ENCODE peak calls at places on chromosomes 6 and 20, in six cellular contexts. One of them, this sample, is unnamed.

GRCh38 chr20:61459266-61459665 is 207.2 kb downstream of the CDH4 start:
- DNase-seq in neuronal stem cell: no peak
- DNase-seq in IMR-90: no peak
- DNase-seq in H1: no peak
- DNase-seq in mesenchymal stem cell: no peak
- DNase-seq in trophoblast cell: no peak
- DNase-seq in this sample: no peak

GRCh38 chr6:14727494-14728395 is 518.1 kb upstream of the JARID2 start:
- DNase-seq in neuronal stem cell: no peak
- DNase-seq in IMR-90: no peak
- DNase-seq in H1: no peak
- DNase-seq in mesenchymal stem cell: peak
- DNase-seq in trophoblast cell: no peak
- DNase-seq in this sample: no peak

GRCh38 chr6:137638926-137639706 is 144.9 kb upstream of the OLIG3 start:
- DNase-seq in neuronal stem cell: no peak
- DNase-seq in IMR-90: no peak
- DNase-seq in H1: no peak
- DNase-seq in mesenchymal stem cell: no peak
- DNase-seq in trophoblast cell: no peak
- DNase-seq in this sample: no peak

GRCh38 chr6:139778688-139779087 is 404.2 kb upstream of the CITED2 start:
- DNase-seq in neuronal stem cell: no peak
- DNase-seq in IMR-90: peak
- DNase-seq in H1: no peak
- DNase-seq in mesenchymal stem cell: no peak
- DNase-seq in trophoblast cell: no peak
- DNase-seq in this sample: no peak

GRCh38 chr20:57391439-57392129 is 388 bp downstream of the RBM38 start:
- DNase-seq in neuronal stem cell: no peak
- DNase-seq in IMR-90: no peak
- DNase-seq in H1: no peak
- DNase-seq in mesenchymal stem cell: peak
- DNase-seq in trophoblast cell: no peak
- DNase-seq in this sample: no peak

GRCh38 chr6:20197251-20197650 is 15.0 kb downstream of the MBOAT1 start:
- DNase-seq in neuronal stem cell: no peak
- DNase-seq in IMR-90: no peak
- DNase-seq in H1: no peak
- DNase-seq in mesenchymal stem cell: no peak
- DNase-seq in trophoblast cell: no peak
- DNase-seq in this sample: peak

GRCh38 chr6:155444120-155444917 is 11.3 kb downstream of the NOX3 start:
- DNase-seq in neuronal stem cell: no peak
- DNase-seq in IMR-90: peak
- DNase-seq in H1: no peak
- DNase-seq in mesenchymal stem cell: peak
- DNase-seq in trophoblast cell: no peak
- DNase-seq in this sample: peak

GRCh38 chr6:136959471-136959891 is 37.4 kb downstream of the SLC35D3 start:
- DNase-seq in neuronal stem cell: no peak
- DNase-seq in IMR-90: no peak
- DNase-seq in H1: no peak
- DNase-seq in mesenchymal stem cell: no peak
- DNase-seq in trophoblast cell: peak
- DNase-seq in this sample: peak

GRCh38 chr6:110731196-110731595 is 84.1 kb downstream of the CDK19 start:
- DNase-seq in neuronal stem cell: no peak
- DNase-seq in IMR-90: no peak
- DNase-seq in H1: no peak
- DNase-seq in mesenchymal stem cell: no peak
- DNase-seq in trophoblast cell: no peak
- DNase-seq in this sample: no peak

GRCh38 chr6:10424005-10424404 is 9.1 kb upstream of the TFAP2A start:
- DNase-seq in neuronal stem cell: no peak
- DNase-seq in IMR-90: no peak
- DNase-seq in H1: no peak
- DNase-seq in mesenchymal stem cell: no peak
- DNase-seq in trophoblast cell: no peak
- DNase-seq in this sample: peak

GRCh38 chr6:145865595-145865994 is 51.0 kb upstream of the FBXO30 start:
- DNase-seq in neuronal stem cell: no peak
- DNase-seq in IMR-90: no peak
- DNase-seq in H1: no peak
- DNase-seq in mesenchymal stem cell: no peak
- DNase-seq in trophoblast cell: no peak
- DNase-seq in this sample: no peak

GRCh38 chr20:22861990-22862389 is 173.1 kb upstream of the SSTR4 start:
- DNase-seq in neuronal stem cell: no peak
- DNase-seq in IMR-90: no peak
- DNase-seq in H1: no peak
- DNase-seq in mesenchymal stem cell: no peak
- DNase-seq in trophoblast cell: no peak
- DNase-seq in this sample: no peak

GRCh38 chr20:48437146-48437545 is 390.7 kb downstream of the PREX1 start:
- DNase-seq in neuronal stem cell: no peak
- DNase-seq in IMR-90: no peak
- DNase-seq in H1: no peak
- DNase-seq in mesenchymal stem cell: no peak
- DNase-seq in trophoblast cell: peak
- DNase-seq in this sample: no peak

GRCh38 chr20:54622338-54623280 is 147.2 kb downstream of the DOK5 start:
- DNase-seq in neuronal stem cell: no peak
- DNase-seq in IMR-90: peak
- DNase-seq in H1: no peak
- DNase-seq in mesenchymal stem cell: no peak
- DNase-seq in trophoblast cell: no peak
- DNase-seq in this sample: no peak

DNA sequence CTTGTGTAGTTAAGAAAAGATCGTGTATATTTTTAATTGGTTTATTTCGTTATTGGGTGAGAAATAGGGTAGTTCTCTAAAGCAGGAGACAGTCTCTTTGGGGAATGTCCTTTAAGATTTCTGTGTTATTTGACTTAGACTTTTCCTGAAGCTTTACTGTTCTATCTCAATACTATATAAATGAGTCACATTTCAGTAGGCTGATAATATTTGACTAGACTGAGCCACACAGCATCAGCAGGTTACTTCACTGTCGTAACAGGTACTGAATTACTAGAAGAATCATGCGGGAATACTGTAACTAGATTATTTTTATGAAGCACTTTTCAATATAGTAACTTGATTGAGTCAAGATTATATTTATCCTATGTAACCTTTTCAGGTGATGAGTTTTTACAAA is 1.4 kb downstream of the SMAP1 start:
- DNase-seq in neuronal stem cell: no peak
- DNase-seq in IMR-90: peak
- DNase-seq in H1: no peak
- DNase-seq in mesenchymal stem cell: peak
- DNase-seq in trophoblast cell: no peak
- DNase-seq in this sample: no peak
- H3K27ac ChIP-seq in neuronal stem cell: no peak
- H3K27ac ChIP-seq in IMR-90: no peak
- H3K27ac ChIP-seq in H1: no peak
- H3K27ac ChIP-seq in mesenchymal stem cell: no peak
- H3K27ac ChIP-seq in trophoblast cell: no peak
- H3K27ac ChIP-seq in this sample: no peak

GRCh38 chr6:158853872-158854213 is 34.7 kb upstream of the EZR start:
- DNase-seq in neuronal stem cell: no peak
- DNase-seq in IMR-90: no peak
- DNase-seq in H1: no peak
- DNase-seq in mesenchymal stem cell: peak
- DNase-seq in trophoblast cell: no peak
- DNase-seq in this sample: no peak
- H3K4ac ChIP-seq in neuronal stem cell: no peak
- H3K4ac ChIP-seq in IMR-90: peak
- H3K4ac ChIP-seq in H1: peak
- H3K4ac ChIP-seq in mesenchymal stem cell: peak
- H3K4ac ChIP-seq in trophoblast cell: no peak
- H3K4ac ChIP-seq in this sample: peak

DNA sequence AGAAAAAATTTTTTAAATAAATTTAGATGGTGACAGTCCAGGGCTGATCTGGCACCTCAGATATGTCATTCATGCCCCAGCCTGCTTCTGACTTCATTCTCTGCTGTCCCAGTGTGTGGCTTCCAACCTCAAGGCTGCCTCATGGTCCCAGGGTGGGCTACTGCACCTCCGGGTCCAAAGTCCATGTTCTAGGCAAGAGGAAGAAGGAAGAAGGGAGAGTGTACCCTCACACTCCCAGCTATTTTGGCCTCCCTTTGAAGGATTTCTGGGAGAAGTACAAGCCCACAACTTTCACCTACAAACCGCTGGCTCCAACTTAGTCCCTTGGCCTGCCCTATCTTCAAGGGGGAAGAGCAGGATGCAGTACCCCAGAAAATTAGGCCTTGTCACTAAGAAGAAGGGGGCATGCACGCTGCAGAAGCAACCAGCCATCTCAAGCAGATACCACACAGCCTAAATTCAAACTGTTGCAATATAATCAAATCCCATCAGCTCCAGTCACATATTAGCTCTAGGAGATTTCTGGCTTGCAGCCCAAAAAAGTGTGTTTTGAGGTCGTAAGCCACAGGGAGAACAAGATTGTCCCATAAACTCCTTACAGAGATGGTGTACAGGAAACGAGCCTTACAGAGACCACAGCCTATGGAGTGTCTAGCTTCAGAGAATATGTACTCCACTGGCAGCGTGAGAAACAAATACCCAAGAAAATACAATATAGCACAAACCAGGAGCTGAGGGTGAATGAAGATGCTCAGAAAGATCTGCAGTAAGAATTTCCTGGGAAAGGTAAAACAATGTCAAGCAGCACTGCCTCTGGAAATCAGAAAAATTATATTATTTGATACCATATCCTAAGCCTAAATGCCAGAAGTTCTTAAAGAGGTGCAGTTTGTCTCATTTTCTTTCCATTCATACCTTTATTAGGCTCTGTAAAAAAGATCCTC is 844 bp upstream of the BTN3A2 start:
- DNase-seq in neuronal stem cell: no peak
- DNase-seq in IMR-90: no peak
- DNase-seq in H1: no peak
- DNase-seq in mesenchymal stem cell: peak
- DNase-seq in trophoblast cell: no peak
- DNase-seq in this sample: no peak
- H3K4me3 ChIP-seq in neuronal stem cell: peak
- H3K4me3 ChIP-seq in IMR-90: peak
- H3K4me3 ChIP-seq in H1: no peak
- H3K4me3 ChIP-seq in mesenchymal stem cell: peak
- H3K4me3 ChIP-seq in trophoblast cell: no peak
- H3K4me3 ChIP-seq in this sample: no peak

DNA sequence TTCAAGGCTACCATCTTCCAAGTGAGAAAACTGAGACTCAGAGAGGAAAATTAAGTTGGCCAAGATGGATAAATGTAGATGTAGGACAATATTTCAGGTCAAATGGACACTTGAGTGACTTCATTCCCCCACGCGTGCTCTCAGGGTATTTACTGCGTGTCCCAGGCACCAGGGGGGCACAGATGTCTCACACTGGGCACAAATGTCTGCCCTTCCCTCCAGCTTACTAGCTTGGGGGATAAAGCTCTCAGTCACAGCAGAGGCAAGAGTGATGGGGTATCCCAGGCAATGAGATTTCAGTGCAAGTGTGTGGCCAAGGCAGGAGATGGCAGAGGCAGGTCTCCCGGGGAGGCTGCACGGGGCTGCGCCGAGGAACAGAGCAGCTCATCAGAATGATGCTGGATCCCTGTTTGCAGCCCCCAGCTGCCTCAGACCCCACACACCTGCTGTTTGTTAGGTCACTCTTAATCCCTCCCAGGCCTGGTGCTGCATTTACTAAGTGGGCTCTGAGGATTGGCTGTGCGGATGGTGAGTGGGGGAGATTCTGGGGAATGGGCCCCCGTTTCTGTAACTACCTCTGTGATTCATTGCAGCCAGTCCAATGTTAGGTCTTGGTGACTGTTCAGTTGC is 44.1 kb downstream of the PTK7 start:
- DNase-seq in neuronal stem cell: no peak
- DNase-seq in IMR-90: no peak
- DNase-seq in H1: no peak
- DNase-seq in mesenchymal stem cell: no peak
- DNase-seq in trophoblast cell: no peak
- DNase-seq in this sample: no peak
- H3K27ac ChIP-seq in neuronal stem cell: no peak
- H3K27ac ChIP-seq in IMR-90: peak
- H3K27ac ChIP-seq in H1: peak
- H3K27ac ChIP-seq in mesenchymal stem cell: peak
- H3K27ac ChIP-seq in trophoblast cell: peak
- H3K27ac ChIP-seq in this sample: no peak

GRCh38 chr6:13422601-13423247 is 64.7 kb downstream of the GFOD1 start:
- DNase-seq in neuronal stem cell: peak
- DNase-seq in IMR-90: peak
- DNase-seq in H1: peak
- DNase-seq in mesenchymal stem cell: peak
- DNase-seq in trophoblast cell: no peak
- DNase-seq in this sample: peak

GRCh38 chr6:13420269-13420668 is 67.1 kb downstream of the GFOD1 start:
- DNase-seq in neuronal stem cell: no peak
- DNase-seq in IMR-90: no peak
- DNase-seq in H1: no peak
- DNase-seq in mesenchymal stem cell: no peak
- DNase-seq in trophoblast cell: no peak
- DNase-seq in this sample: no peak

GRCh38 chr6:13419826-13420225 is 67.6 kb downstream of the GFOD1 start:
- DNase-seq in neuronal stem cell: no peak
- DNase-seq in IMR-90: no peak
- DNase-seq in H1: no peak
- DNase-seq in mesenchymal stem cell: no peak
- DNase-seq in trophoblast cell: no peak
- DNase-seq in this sample: no peak

GRCh38 chr6:13423292-13423691 is 64.1 kb downstream of the GFOD1 start:
- DNase-seq in neuronal stem cell: no peak
- DNase-seq in IMR-90: no peak
- DNase-seq in H1: no peak
- DNase-seq in mesenchymal stem cell: no peak
- DNase-seq in trophoblast cell: no peak
- DNase-seq in this sample: no peak

GRCh38 chr6:13421425-13422057 is 65.9 kb downstream of the GFOD1 start:
- DNase-seq in neuronal stem cell: no peak
- DNase-seq in IMR-90: no peak
- DNase-seq in H1: no peak
- DNase-seq in mesenchymal stem cell: no peak
- DNase-seq in trophoblast cell: no peak
- DNase-seq in this sample: peak
- H3K4ac ChIP-seq in neuronal stem cell: no peak
- H3K4ac ChIP-seq in IMR-90: peak
- H3K4ac ChIP-seq in H1: no peak
- H3K4ac ChIP-seq in mesenchymal stem cell: no peak
- H3K4ac ChIP-seq in trophoblast cell: peak
- H3K4ac ChIP-seq in this sample: peak

GRCh38 chr6:26327450-26328264 is 37.3 kb upstream of the BTN3A2 start:
- DNase-seq in neuronal stem cell: no peak
- DNase-seq in IMR-90: peak
- DNase-seq in H1: no peak
- DNase-seq in mesenchymal stem cell: peak
- DNase-seq in trophoblast cell: peak
- DNase-seq in this sample: peak
- H3K4me3 ChIP-seq in neuronal stem cell: peak
- H3K4me3 ChIP-seq in IMR-90: peak
- H3K4me3 ChIP-seq in H1: peak
- H3K4me3 ChIP-seq in mesenchymal stem cell: peak
- H3K4me3 ChIP-seq in trophoblast cell: no peak
- H3K4me3 ChIP-seq in this sample: peak

This sample was measured in mesendoderm.